ENCODE peak calls at places on chromosomes 3 and 15, in eight cellular contexts. R is left ventricle myocardium inferior, X is gastrocnemius medialis, I is NB4, N is BE2C, Y is GM20000, L is choroid plexus epithelial cell, B is endothelial cell. J is an unnamed sample.

GRCh38 chr3:50616770-50617095 is 218 bp upstream of the MAPKAPK3 start:
- DNase-seq in R (peak; percentile 94), X (peak; percentile 91), I (peak; percentile 95), N (peak; percentile 81), Y (peak; percentile 96), L (peak; percentile 85), B (peak; percentile 81), J (peak; percentile 97)

GRCh38 chr15:59918994-59919951 is 84.8 kb upstream of the FOXB1 start:
- DNase-seq in R (no peak), X (no peak), I (no peak), N (no peak), Y (peak; percentile 58), L (peak; percentile 53), B (no peak), J (no peak)

GRCh38 chr3:48915296-48915695 is 3.3 kb upstream of the ARIH2 start:
- DNase-seq in R (no peak), X (no peak), I (no peak), N (no peak), Y (no peak), L (peak; percentile 53), B (no peak), J (no peak)

GRCh38 chr3:8506611-8507061 is 5.0 kb downstream of the LMCD1 start:
- DNase-seq in R (no peak), X (no peak), I (no peak), N (no peak), Y (no peak), L (no peak), B (no peak), J (no peak)

GRCh38 chr15:96273317-96274086 is 57.0 kb upstream of the NR2F2 start:
- DNase-seq in R (no peak), X (no peak), I (peak; percentile 94), N (peak; percentile 27), Y (no peak), L (peak; percentile 99), B (no peak), J (no peak)

GRCh38 chr3:38980972-38981371 is 70.8 kb downstream of the SCN11A start:
- DNase-seq in R (no peak), X (no peak), I (no peak), N (no peak), Y (no peak), L (no peak), B (no peak), J (no peak)

GRCh38 chr15:73987646-73988045 is 4.4 kb downstream of the STOML1 start:
- DNase-seq in R (no peak), X (no peak), I (no peak), N (no peak), Y (no peak), L (no peak), B (no peak), J (no peak)

GRCh38 chr3:24886511-24886910 is 391.9 kb upstream of the THRB start:
- DNase-seq in R (no peak), X (no peak), I (no peak), N (no peak), Y (no peak), L (no peak), B (no peak), J (no peak)

GRCh38 chr3:89474333-89475130 is 367.1 kb downstream of the EPHA3 start:
- DNase-seq in R (no peak), X (no peak), I (no peak), N (no peak), Y (no peak), L (no peak), B (no peak), J (no peak)

GRCh38 chr15:52505141-52505540 is 23.5 kb downstream of the MYO5A start:
- DNase-seq in R (no peak), X (no peak), I (no peak), N (no peak), Y (no peak), L (no peak), B (no peak), J (no peak)

GRCh38 chr3:105154692-105155091 is 212.0 kb upstream of the ALCAM start:
- DNase-seq in R (no peak), X (no peak), I (no peak), N (no peak), Y (no peak), L (no peak), B (no peak), J (no peak)

GRCh38 chr3:105157766-105158085 is 209.0 kb upstream of the ALCAM start:
- DNase-seq in R (no peak), X (no peak), I (no peak), N (no peak), Y (no peak), L (no peak), B (no peak), J (no peak)

GRCh38 chr3:105158277-105158676 is 208.4 kb upstream of the ALCAM start:
- DNase-seq in R (no peak), X (no peak), I (no peak), N (no peak), Y (no peak), L (no peak), B (no peak), J (no peak)

GRCh38 chr3:105157016-105157765 is 209.5 kb upstream of the ALCAM start:
- DNase-seq in R (no peak), X (no peak), I (no peak), N (no peak), Y (no peak), L (no peak), B (no peak), J (no peak)

GRCh38 chr3:105152987-105153386 is 213.7 kb upstream of the ALCAM start:
- DNase-seq in R (no peak), X (no peak), I (no peak), N (no peak), Y (no peak), L (no peak), B (no peak), J (no peak)
- TF ChIP-seq CTCF in R (no peak), X (no peak), I (no peak), N (no peak), Y (no peak), L (no peak), B (no peak), J (no peak)

DNA sequence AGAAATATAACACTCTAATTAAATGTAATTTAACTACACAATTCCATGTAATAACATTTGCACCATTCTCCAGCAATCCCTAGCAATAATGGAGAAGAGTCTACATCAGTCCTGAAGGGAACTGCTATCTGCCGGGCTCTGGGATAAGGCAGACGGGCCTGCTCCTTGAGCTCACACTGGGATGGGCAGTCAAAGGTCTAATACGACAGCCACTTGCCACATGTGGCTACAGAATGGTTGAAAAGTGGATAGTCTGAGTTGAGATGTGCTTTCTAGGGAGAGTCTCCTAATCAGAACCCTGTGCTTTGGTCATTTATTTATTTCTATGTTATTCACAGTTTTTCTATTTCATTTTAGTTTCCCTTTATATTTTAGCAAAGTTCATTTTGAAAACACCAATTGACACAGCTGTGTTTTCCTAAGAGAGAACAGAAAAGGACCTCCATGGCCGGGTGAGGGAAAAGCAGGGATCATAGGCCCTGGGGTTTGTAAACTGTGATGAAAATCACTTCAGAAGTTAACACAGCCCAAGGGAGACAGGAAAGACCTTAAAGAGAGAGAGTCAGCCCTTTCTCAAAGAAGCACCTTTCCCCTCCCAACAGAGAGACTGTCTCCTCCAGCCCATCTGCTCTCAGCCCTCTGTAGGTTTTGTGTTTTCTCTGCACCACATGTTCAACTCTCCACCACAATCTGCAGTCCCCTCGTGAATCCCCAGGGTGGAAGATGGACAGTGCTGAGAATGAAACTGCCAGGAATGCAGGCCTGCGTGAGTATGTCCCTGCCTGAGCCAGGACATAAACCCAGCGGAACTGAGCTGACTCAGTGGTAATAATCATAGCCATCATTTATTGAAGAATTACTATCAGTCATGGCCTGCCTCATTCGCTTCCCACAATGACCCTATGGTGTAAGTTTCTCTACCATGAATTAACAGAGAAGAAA is 11.6 kb downstream of the FSIP1 start:
- DNase-seq in R (no peak), X (no peak), I (no peak), N (no peak), Y (no peak), L (peak; percentile 78), B (no peak), J (no peak)
- TF ChIP-seq CTCF in R (no peak), X (no peak), I (no peak), N (no peak), Y (no peak), L (no peak), B (no peak), J (no peak)

DNA sequence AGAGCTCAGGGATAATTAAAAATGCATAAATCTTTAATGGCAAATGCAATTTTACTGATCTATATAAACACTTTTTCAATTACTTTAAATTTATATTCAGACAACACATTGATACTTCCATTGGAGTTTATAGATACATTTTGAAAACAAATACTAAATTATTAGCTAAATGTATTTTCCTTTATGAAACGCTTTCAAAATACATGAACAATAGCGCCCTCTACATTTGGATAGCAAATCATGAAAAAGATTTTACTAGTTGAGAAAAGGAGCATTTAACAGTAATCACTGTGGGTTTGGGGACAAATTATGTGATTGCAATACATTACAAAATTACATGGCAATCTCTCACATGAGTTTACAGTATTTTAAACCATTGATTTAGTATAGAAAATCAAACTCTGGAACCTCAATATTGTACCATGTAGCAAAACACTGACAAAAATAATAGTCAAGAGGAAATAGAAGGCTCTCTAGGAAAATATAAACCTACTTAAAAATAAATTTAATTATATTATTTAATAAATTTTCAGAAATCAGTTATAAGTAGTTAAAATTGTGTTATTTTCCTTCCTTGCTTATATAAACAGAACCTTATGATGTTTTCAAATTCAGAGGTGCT is 207.9 kb downstream of the ZIC1 start:
- DNase-seq in R (no peak), X (no peak), I (peak; percentile 23), N (no peak), Y (no peak), L (peak; percentile 73), B (no peak), J (no peak)
- TF ChIP-seq CTCF in R (peak; percentile 57), X (peak; percentile 27), I (no peak), N (peak; percentile 50), Y (peak; percentile 14), L (peak; percentile 57), B (peak; percentile 83), J (no peak)

GRCh38 chr3:113436794-113437193 is 4.5 kb downstream of the CFAP44 start:
- DNase-seq in R (no peak), X (no peak), I (no peak), N (no peak), Y (no peak), L (peak; percentile 90), B (no peak), J (no peak)
- TF ChIP-seq CTCF in R (no peak), X (no peak), I (no peak), N (no peak), Y (no peak), L (no peak), B (no peak), J (no peak)

GRCh38 chr3:1275495-1275894 is 182.7 kb downstream of the CNTN6 start:
- DNase-seq in R (no peak), X (no peak), I (peak; percentile 42), N (peak; percentile 53), Y (no peak), L (peak; percentile 4), B (no peak), J (no peak)
- TF ChIP-seq CTCF in R (no peak), X (no peak), I (peak; percentile 44), N (peak; percentile 60), Y (peak; percentile 26), L (peak; percentile 35), B (no peak), J (peak; percentile 11)

DNA sequence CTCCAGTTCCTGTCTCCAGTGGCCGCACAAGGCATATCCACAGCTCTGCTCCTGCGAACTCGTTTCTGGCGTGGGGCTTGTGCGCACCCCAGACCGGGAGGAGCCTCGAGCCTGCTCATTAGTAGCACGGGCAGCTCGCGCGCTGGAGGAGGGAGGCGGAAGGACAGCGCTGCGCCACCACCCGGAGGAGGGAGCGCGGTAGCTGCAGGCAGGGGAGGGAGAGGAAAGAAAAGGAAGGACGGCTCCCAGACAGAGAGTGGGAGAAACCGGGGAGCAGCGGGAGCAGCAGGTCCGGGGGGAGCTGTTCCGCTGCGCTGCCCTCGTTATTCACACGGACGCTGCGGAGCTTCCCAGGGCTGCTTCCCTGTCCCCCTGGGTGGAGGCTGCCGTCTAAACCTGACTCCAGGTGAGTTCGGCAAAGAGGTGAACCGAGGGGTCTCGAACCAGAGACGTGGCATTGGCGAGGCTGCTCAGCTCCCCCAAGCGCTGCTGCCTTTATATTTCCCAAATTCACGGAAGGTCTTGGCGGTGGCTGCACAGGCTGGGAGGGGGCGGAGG is 121.3 kb upstream of the ZNF717 start:
- DNase-seq in R (no peak), X (no peak), I (no peak), N (peak; percentile 58), Y (no peak), L (peak; percentile 70), B (peak; percentile 67), J (peak; percentile 61)
- TF ChIP-seq CTCF in R (no peak), X (no peak), I (no peak), N (peak; percentile 29), Y (no peak), L (peak; percentile 62), B (no peak), J (peak; percentile 6)